ENCODE peak calls at places on chromosomes 5 and 9, in eight cellular contexts. Z, O, M, J, K, X, L and N are unnamed samples.

GRCh38 chr5:153965102-153965645 is 73.5 kb downstream of the FAM114A2 start:
- DNase-seq in Z (no peak), O (peak), M (peak), J (no peak), K (no peak), X (peak), L (peak), N (no peak)

GRCh38 chr9:4077499-4078102 is 222.3 kb downstream of the GLIS3 start:
- DNase-seq in Z (peak), O (peak), M (peak), J (peak), K (peak), X (peak), L (peak), N (peak)

GRCh38 chr9:76101472-76101871 is 211.0 kb downstream of the PCSK5 start:
- DNase-seq in Z (no peak), O (no peak), M (no peak), J (no peak), K (no peak), X (no peak), L (no peak), N (no peak)

GRCh38 chr5:27906481-27906880 is 868.1 kb upstream of the CDH9 start:
- DNase-seq in Z (no peak), O (no peak), M (no peak), J (no peak), K (no peak), X (peak), L (no peak), N (no peak)

GRCh38 chr5:109275919-109276318 is 133.9 kb downstream of the PJA2 start:
- DNase-seq in Z (no peak), O (no peak), M (no peak), J (no peak), K (no peak), X (no peak), L (no peak), N (no peak)

GRCh38 chr5:172482156-172483020 is 28.1 kb upstream of the SH3PXD2B start:
- DNase-seq in Z (no peak), O (no peak), M (no peak), J (no peak), K (no peak), X (peak), L (no peak), N (no peak)

GRCh38 chr5:175418252-175418651 is 25.7 kb downstream of the DRD1 start:
- DNase-seq in Z (no peak), O (no peak), M (no peak), J (no peak), K (no peak), X (no peak), L (no peak), N (no peak)

GRCh38 chr9:88678431-88678830 is 143.5 kb downstream of the NXNL2 start:
- DNase-seq in Z (no peak), O (no peak), M (no peak), J (no peak), K (no peak), X (no peak), L (no peak), N (no peak)

GRCh38 chr9:19201899-19202891 is 28.3 kb upstream of the DENND4C start:
- DNase-seq in Z (no peak), O (no peak), M (peak), J (no peak), K (no peak), X (no peak), L (no peak), N (no peak)

GRCh38 chr5:139660916-139661814 is 13.0 kb downstream of the CXXC5 start:
- DNase-seq in Z (no peak), O (peak), M (peak), J (peak), K (no peak), X (peak), L (no peak), N (peak)

GRCh38 chr5:56358703-56359428 is 125.7 kb upstream of the ANKRD55 start:
- DNase-seq in Z (no peak), O (no peak), M (no peak), J (peak), K (no peak), X (no peak), L (peak), N (peak)

GRCh38 chr5:94347130-94347529 is 271.3 kb downstream of the KIAA0825 start:
- DNase-seq in Z (no peak), O (no peak), M (no peak), J (peak), K (no peak), X (no peak), L (no peak), N (no peak)

GRCh38 chr9:131188986-131189385 is 63.6 kb downstream of the NUP214 start:
- DNase-seq in Z (no peak), O (no peak), M (no peak), J (no peak), K (no peak), X (no peak), L (no peak), N (no peak)

GRCh38 chr5:79088507-79088906 is 18.9 kb downstream of the BHMT2 start:
- DNase-seq in Z (no peak), O (no peak), M (no peak), J (no peak), K (no peak), X (no peak), L (no peak), N (no peak)

GRCh38 chr5:2169862-2170820 is 287.4 kb upstream of the IRX4 start:
- DNase-seq in Z (no peak), O (no peak), M (no peak), J (no peak), K (no peak), X (no peak), L (peak), N (no peak)

GRCh38 chr9:92010705-92011536 is 60.9 kb upstream of the ROR2 start:
- DNase-seq in Z (no peak), O (no peak), M (no peak), J (no peak), K (no peak), X (no peak), L (no peak), N (no peak)

GRCh38 chr5:13245982-13246601 is 698.4 kb downstream of the DNAH5 start:
- DNase-seq in Z (no peak), O (no peak), M (no peak), J (no peak), K (no peak), X (no peak), L (no peak), N (no peak)

GRCh38 chr9:26357803-26358339 is 534.7 kb downstream of the CAAP1 start:
- DNase-seq in Z (no peak), O (no peak), M (no peak), J (no peak), K (no peak), X (no peak), L (peak), N (no peak)

GRCh38 chr5:72248352-72249032 is 71.5 kb downstream of the MRPS27 start:
- DNase-seq in Z (no peak), O (no peak), M (peak), J (peak), K (no peak), X (peak), L (peak), N (no peak)

GRCh38 chr5:38725419-38725865 is 120.4 kb upstream of the OSMR start:
- DNase-seq in Z (no peak), O (no peak), M (no peak), J (no peak), K (no peak), X (no peak), L (no peak), N (no peak)

GRCh38 chr9:89576404-89576824 is 28.4 kb upstream of the GADD45G start:
- DNase-seq in Z (no peak), O (peak), M (no peak), J (no peak), K (no peak), X (peak), L (no peak), N (no peak)

GRCh38 chr5:33684760-33685159 is 207.0 kb downstream of the ADAMTS12 start:
- DNase-seq in Z (no peak), O (no peak), M (no peak), J (no peak), K (no peak), X (no peak), L (no peak), N (no peak)

GRCh38 chr5:15183520-15183919 is 311.9 kb upstream of the ANKH start:
- DNase-seq in Z (no peak), O (no peak), M (no peak), J (no peak), K (no peak), X (no peak), L (no peak), N (no peak)

GRCh38 chr9:124281934-124282351 is 24.2 kb downstream of the NEK6 start:
- DNase-seq in Z (no peak), O (no peak), M (no peak), J (no peak), K (no peak), X (no peak), L (no peak), N (no peak)

GRCh38 chr5:5658226-5658625 is 235.7 kb downstream of the ICE1 start:
- DNase-seq in Z (no peak), O (peak), M (no peak), J (peak), K (no peak), X (peak), L (peak), N (peak)

GRCh38 chr5:126137771-126138474 is 285.3 kb upstream of the GRAMD2B start:
- DNase-seq in Z (no peak), O (no peak), M (no peak), J (no peak), K (no peak), X (no peak), L (no peak), N (no peak)

GRCh38 chr5:10145922-10146321 is 103.8 kb downstream of the ATPSCKMT start:
- DNase-seq in Z (no peak), O (peak), M (no peak), J (no peak), K (no peak), X (peak), L (no peak), N (no peak)

GRCh38 chr9:130287736-130288135 is 22.2 kb downstream of the HMCN2 start:
- DNase-seq in Z (no peak), O (no peak), M (no peak), J (no peak), K (no peak), X (no peak), L (peak), N (no peak)

GRCh38 chr5:96431376-96432244 is 1.4 kb downstream of the PCSK1 start:
- DNase-seq in Z (no peak), O (peak), M (peak), J (no peak), K (no peak), X (peak), L (no peak), N (peak)

GRCh38 chr9:92492781-92493401 is 10.6 kb upstream of the ASPN start:
- DNase-seq in Z (no peak), O (no peak), M (peak), J (no peak), K (no peak), X (no peak), L (no peak), N (no peak)

GRCh38 chr5:127564002-127564769 is 46.7 kb downstream of the PRRC1 start:
- DNase-seq in Z (peak), O (peak), M (peak), J (peak), K (peak), X (peak), L (peak), N (no peak)

GRCh38 chr5:124546643-124547042 is 199.8 kb downstream of the ZNF608 start:
- DNase-seq in Z (no peak), O (no peak), M (no peak), J (no peak), K (no peak), X (peak), L (peak), N (no peak)

GRCh38 chr9:69070201-69070600 is 34.6 kb downstream of the FXN start:
- DNase-seq in Z (no peak), O (no peak), M (no peak), J (no peak), K (no peak), X (no peak), L (peak), N (no peak)

GRCh38 chr9:96176901-96177718 is 124.9 kb downstream of the HSD17B3 start:
- DNase-seq in Z (no peak), O (no peak), M (no peak), J (no peak), K (no peak), X (no peak), L (no peak), N (no peak)

GRCh38 chr9:84045481-84046097 is 65.0 kb downstream of the RMI1 start:
- DNase-seq in Z (no peak), O (no peak), M (no peak), J (no peak), K (no peak), X (no peak), L (no peak), N (no peak)

GRCh38 chr5:58944221-58944620 is 361.3 kb downstream of the RAB3C start:
- DNase-seq in Z (no peak), O (no peak), M (no peak), J (no peak), K (no peak), X (no peak), L (no peak), N (no peak)

GRCh38 chr9:125991886-125992529 is 244.8 kb downstream of the PBX3 start:
- DNase-seq in Z (no peak), O (no peak), M (no peak), J (no peak), K (no peak), X (no peak), L (no peak), N (no peak)

GRCh38 chr5:82421119-82421518 is 143.0 kb upstream of the RPS23 start:
- DNase-seq in Z (no peak), O (no peak), M (no peak), J (no peak), K (no peak), X (peak), L (no peak), N (no peak)

GRCh38 chr9:94602666-94603065 is 9.0 kb upstream of the FBP2 start:
- DNase-seq in Z (no peak), O (no peak), M (no peak), J (no peak), K (no peak), X (no peak), L (no peak), N (no peak)

GRCh38 chr5:8845316-8845715 is 700.6 kb downstream of the SEMA5A start:
- DNase-seq in Z (no peak), O (no peak), M (no peak), J (no peak), K (no peak), X (no peak), L (no peak), N (no peak)

GRCh38 chr5:8848362-8848761 is 697.5 kb downstream of the SEMA5A start:
- DNase-seq in Z (no peak), O (no peak), M (no peak), J (no peak), K (no peak), X (no peak), L (no peak), N (no peak)

GRCh38 chr5:8848997-8849585 is 696.8 kb downstream of the SEMA5A start:
- DNase-seq in Z (no peak), O (no peak), M (no peak), J (no peak), K (no peak), X (no peak), L (no peak), N (no peak)

GRCh38 chr5:8857051-8857450 is 688.8 kb downstream of the SEMA5A start:
- DNase-seq in Z (no peak), O (no peak), M (no peak), J (no peak), K (no peak), X (no peak), L (no peak), N (no peak)

GRCh38 chr5:8851101-8851500 is 694.8 kb downstream of the SEMA5A start:
- DNase-seq in Z (no peak), O (no peak), M (no peak), J (no peak), K (no peak), X (no peak), L (no peak), N (no peak)
- TF ChIP-seq CTCF in Z (no peak), O (no peak), M (no peak), J (no peak), K (no peak), X (no peak), L (no peak), N (no peak)

GRCh38 chr5:68214472-68215207 is 916 bp upstream of the PIK3R1 start:
- DNase-seq in Z (no peak), O (no peak), M (no peak), J (no peak), K (no peak), X (peak), L (peak), N (no peak)
- TF ChIP-seq CTCF in Z (no peak), O (no peak), M (no peak), J (no peak), K (no peak), X (no peak), L (no peak), N (no peak)

DNA sequence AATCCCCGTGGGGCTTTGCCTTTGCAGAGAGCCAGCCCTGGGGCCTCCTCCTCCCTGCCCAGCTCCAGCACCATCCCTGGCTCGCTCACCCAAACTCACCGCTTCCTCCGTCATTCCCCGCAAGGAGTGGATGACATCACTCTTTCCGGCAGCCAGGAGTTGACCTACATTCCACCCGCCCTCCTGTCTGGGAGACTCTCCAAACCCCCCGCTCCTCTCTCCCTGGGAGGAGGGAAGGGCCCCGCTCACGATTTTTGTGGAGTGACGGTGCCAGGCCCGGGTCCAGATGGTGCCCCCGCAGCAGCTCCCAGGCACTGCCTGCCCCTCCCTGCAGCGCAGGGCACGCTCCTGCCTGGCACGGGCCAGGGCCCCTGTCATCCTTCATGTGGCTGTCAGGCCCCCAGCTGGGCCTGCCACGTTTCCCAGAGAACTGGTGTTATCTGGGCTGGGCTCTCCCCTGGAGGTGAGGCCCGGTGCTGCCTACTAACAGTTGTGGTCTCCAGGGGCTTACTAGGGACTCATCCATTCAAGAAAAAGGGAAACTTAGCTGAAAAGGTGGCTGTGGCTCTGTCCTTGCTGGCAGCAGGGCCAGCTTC is 52.3 kb downstream of the NTNG2 start:
- DNase-seq in Z (no peak), O (no peak), M (peak), J (peak), K (no peak), X (peak), L (peak), N (peak)
- TF ChIP-seq CTCF in Z (no peak), O (no peak), M (peak), J (no peak), K (no peak), X (no peak), L (no peak), N (no peak)

GRCh38 chr5:112492291-112492690 is 73.2 kb upstream of the EPB41L4A start:
- DNase-seq in Z (no peak), O (peak), M (peak), J (peak), K (no peak), X (peak), L (peak), N (no peak)
- TF ChIP-seq CTCF in Z (no peak), O (peak), M (peak), J (peak), K (peak), X (peak), L (peak), N (no peak)

GRCh38 chr5:3599283-3600105 is 3.9 kb downstream of the IRX1 start:
- DNase-seq in Z (no peak), O (no peak), M (no peak), J (no peak), K (no peak), X (no peak), L (no peak), N (no peak)
- TF ChIP-seq CTCF in Z (no peak), O (no peak), M (no peak), J (no peak), K (no peak), X (no peak), L (no peak), N (no peak)

GRCh38 chr5:16437974-16438373 is 27.6 kb downstream of the ZNF622 start:
- DNase-seq in Z (no peak), O (no peak), M (no peak), J (no peak), K (no peak), X (peak), L (no peak), N (no peak)
- TF ChIP-seq CTCF in Z (no peak), O (no peak), M (peak), J (no peak), K (no peak), X (no peak), L (no peak), N (no peak)

GRCh38 chr5:102754499-102755424 is at the start of gene PAM:
- DNase-seq in Z (peak), O (peak), M (peak), J (peak), K (peak), X (peak), L (peak), N (peak)

GRCh38 chr5:102753889-102754498 is 1.1 kb upstream of the PAM start:
- DNase-seq in Z (no peak), O (no peak), M (peak), J (no peak), K (no peak), X (no peak), L (peak), N (no peak)

GRCh38 chr5:102758576-102758975 is 3.5 kb downstream of the PAM start:
- DNase-seq in Z (no peak), O (no peak), M (no peak), J (no peak), K (no peak), X (no peak), L (no peak), N (no peak)

GRCh38 chr5:102759289-102759688 is 4.2 kb downstream of the PAM start:
- DNase-seq in Z (no peak), O (no peak), M (no peak), J (no peak), K (no peak), X (no peak), L (no peak), N (no peak)

GRCh38 chr5:102755691-102756371 is 726 bp downstream of the PAM start:
- DNase-seq in Z (peak), O (peak), M (peak), J (peak), K (peak), X (peak), L (peak), N (peak)
- TF ChIP-seq CTCF in Z (no peak), O (no peak), M (no peak), J (no peak), K (no peak), X (no peak), L (no peak), N (no peak)

GRCh38 chr9:137217276-137218211 is 4.5 kb downstream of the RNF208 start:
- DNase-seq in Z (no peak), O (no peak), M (peak), J (peak), K (no peak), X (peak), L (peak), N (peak)
- TF ChIP-seq CTCF in Z (no peak), O (no peak), M (no peak), J (no peak), K (no peak), X (no peak), L (no peak), N (no peak)

GRCh38 chr5:159509002-159509660 is 178.8 kb upstream of the IL12B start:
- DNase-seq in Z (no peak), O (no peak), M (no peak), J (no peak), K (no peak), X (no peak), L (no peak), N (no peak)
- TF ChIP-seq CTCF in Z (no peak), O (no peak), M (no peak), J (no peak), K (no peak), X (no peak), L (no peak), N (no peak)